ENCODE peak calls at places on chromosomes 1 and 21, in six cellular contexts. One of them, this sample, is unnamed.

GRCh38 chr1:74570797-74571492 is 58.5 kb upstream of the LRRC53 start:
- ATAC-seq in right lobe of liver: no peak
- ATAC-seq in gastrocnemius medialis: no peak
- ATAC-seq in HepG2: peak; percentile 43
- ATAC-seq in IMR-90: no peak
- ATAC-seq in body of pancreas: no peak
- ATAC-seq in this sample: no peak

GRCh38 chr1:16112558-16113555 is 39.4 kb upstream of the FAM131C start:
- ATAC-seq in right lobe of liver: peak; percentile 57
- ATAC-seq in gastrocnemius medialis: no peak
- ATAC-seq in HepG2: peak; percentile 53
- ATAC-seq in IMR-90: peak; percentile 59
- ATAC-seq in body of pancreas: peak; percentile 41
- ATAC-seq in this sample: no peak

GRCh38 chr1:236280438-236281285 is 1.1 kb downstream of the ERO1B start:
- ATAC-seq in right lobe of liver: no peak
- ATAC-seq in gastrocnemius medialis: no peak
- ATAC-seq in HepG2: peak; percentile 2
- ATAC-seq in IMR-90: no peak
- ATAC-seq in body of pancreas: no peak
- ATAC-seq in this sample: no peak

GRCh38 chr1:187877220-187877619 is 1048.5 kb downstream of the PLA2G4A start:
- ATAC-seq in right lobe of liver: no peak
- ATAC-seq in gastrocnemius medialis: no peak
- ATAC-seq in HepG2: no peak
- ATAC-seq in IMR-90: no peak
- ATAC-seq in body of pancreas: no peak
- ATAC-seq in this sample: no peak

GRCh38 chr1:54028306-54029251 is 10.6 kb upstream of the LDLRAD1 start:
- ATAC-seq in right lobe of liver: no peak
- ATAC-seq in gastrocnemius medialis: no peak
- ATAC-seq in HepG2: peak; percentile 83
- ATAC-seq in IMR-90: peak; percentile 37
- ATAC-seq in body of pancreas: no peak
- ATAC-seq in this sample: no peak

GRCh38 chr1:222251813-222252212 is 296.1 kb downstream of the HHIPL2 start:
- ATAC-seq in right lobe of liver: no peak
- ATAC-seq in gastrocnemius medialis: no peak
- ATAC-seq in HepG2: no peak
- ATAC-seq in IMR-90: no peak
- ATAC-seq in body of pancreas: no peak
- ATAC-seq in this sample: no peak

GRCh38 chr1:59805564-59805963 is 9.2 kb upstream of the HOOK1 start:
- ATAC-seq in right lobe of liver: no peak
- ATAC-seq in gastrocnemius medialis: no peak
- ATAC-seq in HepG2: peak; percentile 36
- ATAC-seq in IMR-90: no peak
- ATAC-seq in body of pancreas: no peak
- ATAC-seq in this sample: no peak

GRCh38 chr1:17672226-17672625 is 82.9 kb upstream of the ACTL8 start:
- ATAC-seq in right lobe of liver: no peak
- ATAC-seq in gastrocnemius medialis: no peak
- ATAC-seq in HepG2: no peak
- ATAC-seq in IMR-90: no peak
- ATAC-seq in body of pancreas: no peak
- ATAC-seq in this sample: no peak

GRCh38 chr1:180170569-180170968 is 15.9 kb downstream of the QSOX1 start:
- ATAC-seq in right lobe of liver: no peak
- ATAC-seq in gastrocnemius medialis: no peak
- ATAC-seq in HepG2: no peak
- ATAC-seq in IMR-90: no peak
- ATAC-seq in body of pancreas: no peak
- ATAC-seq in this sample: no peak

GRCh38 chr1:198109316-198109715 is 47.5 kb upstream of the NEK7 start:
- ATAC-seq in right lobe of liver: no peak
- ATAC-seq in gastrocnemius medialis: no peak
- ATAC-seq in HepG2: no peak
- ATAC-seq in IMR-90: no peak
- ATAC-seq in body of pancreas: no peak
- ATAC-seq in this sample: no peak

GRCh38 chr1:94049791-94050190 is 71.2 kb downstream of the ABCA4 start:
- ATAC-seq in right lobe of liver: peak; percentile 15
- ATAC-seq in gastrocnemius medialis: no peak
- ATAC-seq in HepG2: no peak
- ATAC-seq in IMR-90: no peak
- ATAC-seq in body of pancreas: no peak
- ATAC-seq in this sample: no peak
- H3K27ac ChIP-seq in right lobe of liver: peak overlapping the region; percentile 10
- H3K27ac ChIP-seq in gastrocnemius medialis: peak overlapping the region; percentile 68
- H3K27ac ChIP-seq in HepG2: no peak overlapping the region
- H3K27ac ChIP-seq in IMR-90: no peak overlapping the region
- H3K27ac ChIP-seq in body of pancreas: no peak overlapping the region
- H3K27ac ChIP-seq in this sample: no peak overlapping the region

DNA sequence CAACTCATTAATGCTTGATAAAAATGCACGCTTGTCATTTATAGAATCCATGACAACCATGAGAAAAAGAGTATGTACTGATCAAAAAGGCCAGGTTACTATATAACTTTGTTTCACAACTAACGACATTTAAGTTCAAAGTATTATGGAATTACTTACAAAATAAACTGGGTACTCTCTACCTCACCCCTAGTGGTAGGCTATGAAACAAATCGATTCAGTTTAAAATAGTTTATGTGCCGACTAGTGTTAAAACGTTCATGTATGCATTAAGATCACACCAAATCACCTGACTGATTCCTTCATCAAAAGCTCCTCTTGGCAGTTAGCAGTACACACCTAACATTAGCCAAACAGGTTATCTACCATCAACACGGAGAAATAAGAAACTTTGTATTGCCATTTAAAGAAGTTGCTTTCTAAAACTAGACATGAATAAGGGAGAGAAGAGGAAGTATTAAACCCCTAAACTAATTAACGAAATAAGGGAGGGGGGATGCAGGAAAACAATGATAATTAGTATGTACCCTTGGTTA is 137.1 kb downstream of the AKT3 start:
- ATAC-seq in right lobe of liver: peak; percentile 72
- ATAC-seq in gastrocnemius medialis: peak; percentile 13
- ATAC-seq in HepG2: peak; percentile 39
- ATAC-seq in IMR-90: no peak
- ATAC-seq in body of pancreas: no peak
- ATAC-seq in this sample: no peak
- H3K4me3 ChIP-seq in right lobe of liver: no peak overlapping the region
- H3K4me3 ChIP-seq in gastrocnemius medialis: peak overlapping the region; percentile 3
- H3K4me3 ChIP-seq in HepG2: no peak overlapping the region
- H3K4me3 ChIP-seq in IMR-90: no peak overlapping the region
- H3K4me3 ChIP-seq in body of pancreas: no peak overlapping the region
- H3K4me3 ChIP-seq in this sample: no peak overlapping the region

GRCh38 chr1:212858055-212858460 is at the start of gene FLVCR1:
- ATAC-seq in right lobe of liver: peak; percentile 98
- ATAC-seq in gastrocnemius medialis: peak; percentile 98
- ATAC-seq in HepG2: peak; percentile 97
- ATAC-seq in IMR-90: peak; percentile 99
- ATAC-seq in body of pancreas: peak; percentile 99
- ATAC-seq in this sample: peak; percentile 100
- TF ChIP-seq POLR2A in right lobe of liver: peak; percentile 84
- TF ChIP-seq POLR2A in gastrocnemius medialis: peak; percentile 59
- TF ChIP-seq POLR2A in HepG2: peak; percentile 93
- TF ChIP-seq POLR2A in IMR-90: peak; percentile 79
- TF ChIP-seq POLR2A in body of pancreas: peak; percentile 66
- TF ChIP-seq POLR2A in this sample: peak; percentile 60

GRCh38 chr1:32881871-32882850 is 4.1 kb upstream of the HPCA start:
- ATAC-seq in right lobe of liver: no peak
- ATAC-seq in gastrocnemius medialis: peak; percentile 68
- ATAC-seq in HepG2: no peak
- ATAC-seq in IMR-90: no peak
- ATAC-seq in body of pancreas: no peak
- ATAC-seq in this sample: no peak
- H3K27ac ChIP-seq in right lobe of liver: no peak overlapping the region
- H3K27ac ChIP-seq in gastrocnemius medialis: peak overlapping the region; percentile 23
- H3K27ac ChIP-seq in HepG2: no peak overlapping the region
- H3K27ac ChIP-seq in IMR-90: no peak overlapping the region
- H3K27ac ChIP-seq in body of pancreas: no peak overlapping the region
- H3K27ac ChIP-seq in this sample: peak overlapping the region; percentile 43

DNA sequence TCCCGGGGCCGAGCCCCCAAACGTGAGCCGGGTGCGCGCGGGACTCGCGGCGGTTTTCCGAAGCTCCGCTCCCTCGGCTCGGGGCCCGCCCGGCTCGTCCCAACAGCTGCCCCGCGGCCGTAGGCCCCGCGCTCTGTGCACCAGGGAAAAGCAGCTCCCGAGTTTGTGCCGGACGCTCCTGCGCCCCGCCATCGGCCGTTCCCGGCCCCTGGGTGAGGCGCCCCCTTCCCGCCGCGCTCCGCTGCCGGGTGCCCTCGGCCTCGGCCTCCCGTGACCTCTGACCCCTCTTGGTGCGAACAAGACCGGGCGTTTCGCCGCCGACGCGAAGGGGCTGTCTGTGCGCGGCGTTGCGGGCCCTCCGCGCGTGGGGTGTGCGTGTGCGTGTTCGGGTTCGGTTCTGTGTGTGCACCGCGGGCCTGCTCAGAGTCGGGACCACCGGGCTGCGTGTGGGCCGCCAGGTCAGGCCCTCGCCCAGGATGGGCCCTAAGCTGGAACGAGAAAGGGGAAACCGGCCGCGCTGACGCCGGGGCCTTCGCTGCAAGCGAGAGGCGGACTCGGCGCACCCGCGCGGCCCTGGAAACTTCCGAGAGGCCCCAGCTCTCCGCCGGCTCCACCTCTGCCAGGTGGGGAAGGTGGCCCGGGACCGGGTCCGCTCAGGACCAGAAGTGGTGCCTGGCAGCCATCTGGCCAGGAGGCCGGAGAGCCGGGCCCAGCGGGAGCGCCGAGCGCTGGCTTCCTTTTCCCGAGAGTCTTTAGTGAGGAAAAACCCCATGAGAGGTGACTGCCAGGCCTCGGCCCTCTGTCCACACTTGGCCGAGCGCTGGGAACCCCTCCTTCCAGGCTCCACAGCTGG is 1.9 kb downstream of the PRDM16 start:
- ATAC-seq in right lobe of liver: no peak
- ATAC-seq in gastrocnemius medialis: no peak
- ATAC-seq in HepG2: peak; percentile 11
- ATAC-seq in IMR-90: no peak
- ATAC-seq in body of pancreas: no peak
- ATAC-seq in this sample: no peak
- H3K4me3 ChIP-seq in right lobe of liver: peak overlapping the region; percentile 63
- H3K4me3 ChIP-seq in gastrocnemius medialis: peak overlapping the region; percentile 34
- H3K4me3 ChIP-seq in HepG2: peak overlapping the region; percentile 45
- H3K4me3 ChIP-seq in IMR-90: peak overlapping the region; percentile 2
- H3K4me3 ChIP-seq in body of pancreas: no peak overlapping the region
- H3K4me3 ChIP-seq in this sample: peak overlapping the region; percentile 3

GRCh38 chr1:45793942-45794604 is 9.3 kb upstream of the MAST2 start:
- ATAC-seq in right lobe of liver: no peak
- ATAC-seq in gastrocnemius medialis: peak; percentile 64
- ATAC-seq in HepG2: peak; percentile 91
- ATAC-seq in IMR-90: no peak
- ATAC-seq in body of pancreas: no peak
- ATAC-seq in this sample: no peak

GRCh38 chr1:45789601-45790000 is 13.8 kb upstream of the MAST2 start:
- ATAC-seq in right lobe of liver: no peak
- ATAC-seq in gastrocnemius medialis: no peak
- ATAC-seq in HepG2: no peak
- ATAC-seq in IMR-90: no peak
- ATAC-seq in body of pancreas: no peak
- ATAC-seq in this sample: no peak

GRCh38 chr1:45796381-45796780 is 7.0 kb upstream of the MAST2 start:
- ATAC-seq in right lobe of liver: no peak
- ATAC-seq in gastrocnemius medialis: no peak
- ATAC-seq in HepG2: no peak
- ATAC-seq in IMR-90: no peak
- ATAC-seq in body of pancreas: no peak
- ATAC-seq in this sample: no peak

GRCh38 chr1:45796946-45797345 is 6.5 kb upstream of the MAST2 start:
- ATAC-seq in right lobe of liver: no peak
- ATAC-seq in gastrocnemius medialis: no peak
- ATAC-seq in HepG2: no peak
- ATAC-seq in IMR-90: no peak
- ATAC-seq in body of pancreas: no peak
- ATAC-seq in this sample: no peak

DNA sequence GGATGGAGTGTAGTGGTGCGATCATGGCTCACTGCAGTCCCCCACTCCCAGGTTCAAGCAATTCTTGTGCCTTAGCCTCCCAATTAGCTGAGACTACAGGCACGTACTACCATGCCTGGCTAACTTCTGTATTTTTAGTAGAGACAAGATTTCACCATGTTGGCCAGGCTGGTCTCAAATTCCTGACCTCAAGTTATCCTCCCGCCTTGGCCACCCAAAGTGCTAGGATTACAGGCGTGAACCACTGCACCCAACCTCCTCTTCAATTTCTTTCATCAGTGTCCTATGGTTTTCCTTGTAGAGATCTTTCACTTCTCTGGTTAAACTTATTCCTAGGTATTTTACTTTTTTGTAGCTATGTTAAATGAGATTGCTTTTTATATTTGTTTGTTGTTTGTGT is 10.7 kb upstream of the MAST2 start:
- ATAC-seq in right lobe of liver: no peak
- ATAC-seq in gastrocnemius medialis: peak; percentile 51
- ATAC-seq in HepG2: no peak
- ATAC-seq in IMR-90: no peak
- ATAC-seq in body of pancreas: no peak
- ATAC-seq in this sample: no peak
- TF ChIP-seq POLR2A in right lobe of liver: no peak
- TF ChIP-seq POLR2A in gastrocnemius medialis: no peak
- TF ChIP-seq POLR2A in HepG2: no peak
- TF ChIP-seq POLR2A in IMR-90: no peak
- TF ChIP-seq POLR2A in body of pancreas: no peak
- TF ChIP-seq POLR2A in this sample: no peak

DNA sequence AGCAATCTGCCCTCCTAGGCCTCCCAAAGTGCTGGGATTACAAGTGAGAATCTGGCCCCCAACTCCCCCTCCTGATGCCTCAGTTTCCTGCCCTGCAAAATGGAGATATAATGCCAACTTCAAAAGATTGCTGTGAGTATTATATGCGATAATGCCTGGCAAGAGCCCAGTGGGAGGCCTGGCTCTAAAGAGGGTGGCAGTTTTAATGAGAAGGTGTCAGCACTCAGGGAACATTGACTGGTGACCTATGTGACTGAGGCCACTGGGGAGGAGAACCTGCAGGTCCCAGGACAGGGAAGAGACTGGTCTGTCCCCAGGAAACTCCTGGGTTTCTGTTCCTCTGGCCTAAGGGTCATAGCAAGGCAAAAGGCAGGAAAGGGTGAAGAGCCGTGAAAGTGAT is 11.0 kb downstream of the HSPG2 start:
- ATAC-seq in right lobe of liver: no peak
- ATAC-seq in gastrocnemius medialis: no peak
- ATAC-seq in HepG2: no peak
- ATAC-seq in IMR-90: no peak
- ATAC-seq in body of pancreas: no peak
- ATAC-seq in this sample: no peak
- H3K27ac ChIP-seq in right lobe of liver: no peak overlapping the region
- H3K27ac ChIP-seq in gastrocnemius medialis: peak overlapping the region; percentile 87
- H3K27ac ChIP-seq in HepG2: no peak overlapping the region
- H3K27ac ChIP-seq in IMR-90: peak overlapping the region; percentile 74
- H3K27ac ChIP-seq in body of pancreas: no peak overlapping the region
- H3K27ac ChIP-seq in this sample: peak overlapping the region; percentile 95

GRCh38 chr21:45540601-45540970 is 1.7 kb downstream of the SLC19A1 start:
- ATAC-seq in right lobe of liver: no peak
- ATAC-seq in gastrocnemius medialis: no peak
- ATAC-seq in HepG2: no peak
- ATAC-seq in IMR-90: no peak
- ATAC-seq in body of pancreas: no peak
- ATAC-seq in this sample: no peak
- H3K4me3 ChIP-seq in right lobe of liver: no peak overlapping the region
- H3K4me3 ChIP-seq in gastrocnemius medialis: no peak overlapping the region
- H3K4me3 ChIP-seq in HepG2: no peak overlapping the region
- H3K4me3 ChIP-seq in IMR-90: no peak overlapping the region
- H3K4me3 ChIP-seq in body of pancreas: no peak overlapping the region
- H3K4me3 ChIP-seq in this sample: no peak overlapping the region

This sample was measured in gastroesophageal sphincter.